ENCODE peak calls at places on chromosome 19, in four cellular contexts. One of them, this sample, is unnamed.

GRCh38 chr19:13169769-13170168 is 19.6 kb downstream of the IER2 start:
- DNase-seq in mucosa of gallbladder: peak; percentile 71
- DNase-seq in tibial nerve: no peak
- DNase-seq in cortex of kidney: no peak
- DNase-seq in this sample: no peak

GRCh38 chr19:38267780-38268430 is 3.5 kb downstream of the SPINT2 start:
- DNase-seq in cortex of kidney: no peak
- DNase-seq in tibial nerve: no peak
- DNase-seq in mucosa of gallbladder: no peak
- DNase-seq in this sample: no peak

GRCh38 chr19:18478545-18479311 is 40.8 kb upstream of the ISYNA1 start:
- DNase-seq in cortex of kidney: no peak
- DNase-seq in tibial nerve: peak; percentile 80
- DNase-seq in mucosa of gallbladder: peak; percentile 82
- DNase-seq in this sample: peak; percentile 80

GRCh38 chr19:47253467-47253881 is 2.9 kb upstream of the CCDC9 start:
- DNase-seq in cortex of kidney: no peak
- DNase-seq in tibial nerve: no peak
- DNase-seq in mucosa of gallbladder: no peak
- DNase-seq in this sample: no peak

GRCh38 chr19:15442142-15442920 is 7.4 kb downstream of the WIZ start:
- DNase-seq in cortex of kidney: no peak
- DNase-seq in mucosa of gallbladder: no peak
- DNase-seq in tibial nerve: no peak
- DNase-seq in this sample: no peak

GRCh38 chr19:3132971-3133792 is 2.7 kb upstream of the GNA15 start:
- DNase-seq in cortex of kidney: no peak
- DNase-seq in mucosa of gallbladder: peak; percentile 57
- DNase-seq in tibial nerve: peak; percentile 21
- DNase-seq in this sample: peak; percentile 37

GRCh38 chr19:543912-544608 is at the start of gene GZMM:
- DNase-seq in mucosa of gallbladder: no peak
- DNase-seq in cortex of kidney: no peak
- DNase-seq in tibial nerve: no peak
- DNase-seq in this sample: no peak

GRCh38 chr19:4098493-4098892 is 25.4 kb downstream of the MAP2K2 start:
- DNase-seq in cortex of kidney: no peak
- DNase-seq in mucosa of gallbladder: no peak
- DNase-seq in tibial nerve: no peak
- DNase-seq in this sample: peak; percentile 81

GRCh38 chr19:18470153-18470552 is 32.2 kb upstream of the ISYNA1 start:
- DNase-seq in mucosa of gallbladder: no peak
- DNase-seq in cortex of kidney: no peak
- DNase-seq in tibial nerve: no peak
- DNase-seq in this sample: peak; percentile 43

GRCh38 chr19:33186835-33187540 is 7.1 kb upstream of the LRP3 start:
- DNase-seq in mucosa of gallbladder: no peak
- DNase-seq in tibial nerve: no peak
- DNase-seq in cortex of kidney: no peak
- DNase-seq in this sample: no peak

GRCh38 chr19:17021793-17022590 is 4.6 kb downstream of the CPAMD8 start:
- DNase-seq in tibial nerve: no peak
- DNase-seq in cortex of kidney: no peak
- DNase-seq in mucosa of gallbladder: no peak
- DNase-seq in this sample: no peak

GRCh38 chr19:49588370-49589122 is 2.4 kb upstream of the PRR12 start:
- DNase-seq in tibial nerve: no peak
- DNase-seq in cortex of kidney: no peak
- DNase-seq in mucosa of gallbladder: no peak
- DNase-seq in this sample: no peak

GRCh38 chr19:41083516-41083915 is 4.7 kb upstream of the CYP2A13 start:
- DNase-seq in cortex of kidney: no peak
- DNase-seq in mucosa of gallbladder: no peak
- DNase-seq in tibial nerve: no peak
- DNase-seq in this sample: no peak

GRCh38 chr19:4139614-4140236 is 13.7 kb upstream of the CREB3L3 start:
- DNase-seq in tibial nerve: peak; percentile 89
- DNase-seq in mucosa of gallbladder: peak; percentile 83
- DNase-seq in cortex of kidney: no peak
- DNase-seq in this sample: peak; percentile 75

This sample was measured in heart right ventricle.